ENCODE peak calls at places on chromosome 1, in five cellular contexts. Z, J, P, H and O are unnamed samples.

GRCh38 chr1:147270721-147271120 is 28.2 kb downstream of the CHD1L start:
- DNase-seq in J (no peak), H (no peak), Z (no peak), P (no peak), O (no peak)

GRCh38 chr1:55640708-55641473 is 425.7 kb upstream of the USP24 start:
- DNase-seq in P (peak), Z (no peak), J (peak), H (no peak), O (no peak)

GRCh38 chr1:99445486-99445885 is 181.2 kb downstream of the PLPPR4 start:
- DNase-seq in Z (no peak), P (peak), H (no peak), J (no peak), O (no peak)

GRCh38 chr1:5998051-5998905 is 6.1 kb upstream of the NPHP4 start:
- DNase-seq in H (no peak), P (no peak), J (no peak), Z (no peak), O (no peak)

GRCh38 chr1:226021406-226022200 is 22.5 kb upstream of the SDE2 start:
- DNase-seq in H (no peak), P (no peak), Z (no peak), J (no peak), O (no peak)

GRCh38 chr1:82177190-82177589 is 376.5 kb downstream of the ADGRL2 start:
- DNase-seq in P (peak), Z (no peak), H (no peak), J (no peak), O (no peak)

GRCh38 chr1:36557041-36558000 is 74.6 kb upstream of the CSF3R start:
- DNase-seq in P (no peak), J (no peak), H (no peak), Z (no peak), O (no peak)

GRCh38 chr1:18939398-18940302 is 16.8 kb downstream of the IFFO2 start:
- DNase-seq in Z (no peak), H (no peak), P (peak), J (no peak), O (no peak)

GRCh38 chr1:171167785-171168184 is 17.3 kb upstream of the FMO2 start:
- DNase-seq in P (no peak), H (no peak), J (no peak), Z (no peak), O (no peak)

GRCh38 chr1:15028117-15028516 is 125.4 kb upstream of the TMEM51 start:
- DNase-seq in H (no peak), P (peak), Z (no peak), J (no peak), O (no peak)

GRCh38 chr1:168223681-168224515 is 1.9 kb upstream of the SFT2D2 start:
- DNase-seq in P (peak), Z (no peak), H (no peak), J (no peak), O (no peak)

GRCh38 chr1:24338447-24338846 is 19.3 kb downstream of the GRHL3 start:
- DNase-seq in J (no peak), H (no peak), Z (no peak), P (no peak), O (no peak)

GRCh38 chr1:235075121-235075954 is 53.3 kb downstream of the TOMM20 start:
- DNase-seq in P (peak), J (peak), Z (no peak), H (peak), O (no peak)

GRCh38 chr1:77182083-77182482 is 37.1 kb downstream of the PIGK start:
- DNase-seq in Z (no peak), P (no peak), J (no peak), H (no peak), O (no peak)

GRCh38 chr1:115668579-115668978 is 26.8 kb downstream of the VANGL1 start:
- DNase-seq in J (no peak), Z (no peak), H (no peak), P (no peak), O (no peak)

GRCh38 chr1:92444351-92444750 is 42.4 kb downstream of the GFI1 start:
- DNase-seq in Z (no peak), P (peak), J (no peak), H (no peak), O (no peak)

GRCh38 chr1:29789221-29789909 is 553.0 kb downstream of the PTPRU start:
- DNase-seq in Z (no peak), J (no peak), H (no peak), P (no peak), O (no peak)

GRCh38 chr1:109094377-109094803 is 3.8 kb downstream of the TMEM167B start:
- DNase-seq in H (no peak), J (no peak), Z (no peak), P (no peak), O (no peak)

GRCh38 chr1:166914111-166914510 is 38.0 kb upstream of the TADA1 start:
- DNase-seq in Z (no peak), H (no peak), J (no peak), P (no peak), O (no peak)

GRCh38 chr1:9849691-9850441 is 26.1 kb upstream of the CLSTN1 start:
- DNase-seq in Z (no peak), H (no peak), J (no peak), P (no peak), O (no peak)

GRCh38 chr1:234486858-234487830 is 8.2 kb upstream of the TARBP1 start:
- DNase-seq in H (no peak), J (no peak), P (peak), Z (peak), O (peak)